ENCODE peak calls at places on chromosomes 4 and X, in seven cellular contexts. E is NCI-H1105 treated with DMSO at 0.1 percent for 48 hours; S is heart left ventricle; M is ELF-1; G is activated CD8-positive, alpha-beta memory T cell treated with anti-CD3 and anti-CD28 coated beads, Interleukin-2, amount 50 U/mL, for 4 hours; P is HFF-Myc; Z is stimulated activated CD4-positive, alpha-beta T cell treated with anti-CD3 and anti-CD28 coated beads, TNF-alpha, amount 100 ng/mL, for 48 hours. N is an unnamed sample.

GRCh38 chr4:160110891-160111290 is 1008.0 kb downstream of the RAPGEF2 start:
- DNase-seq in E (no peak), M (no peak), S (no peak), Z (no peak), P (no peak), G (no peak), N (no peak)

GRCh38 chr4:38529189-38530115 is 134.5 kb upstream of the KLF3 start:
- DNase-seq in M (no peak), E (no peak), P (no peak), G (peak; percentile 30), Z (peak; percentile 27), S (peak; percentile 41), N (no peak)

GRCh38 chr4:37758226-37758625 is 68.3 kb upstream of the PGM2 start:
- DNase-seq in P (no peak), M (no peak), S (peak; percentile 55), E (no peak), G (no peak), Z (no peak), N (no peak)

GRCh38 chrX:144379156-144379555 is 495.3 kb downstream of the UBE2NL start:
- DNase-seq in E (no peak), M (no peak), P (no peak), S (no peak), Z (no peak), G (no peak), N (no peak)

GRCh38 chr4:75907956-75908355 is 5.7 kb upstream of the PPEF2 start:
- DNase-seq in S (no peak), Z (no peak), P (no peak), M (no peak), G (no peak), E (no peak), N (no peak)

GRCh38 chr4:185928761-185929455 is 116.9 kb upstream of the SORBS2 start:
- DNase-seq in Z (no peak), E (no peak), G (no peak), M (no peak), S (no peak), P (no peak), N (no peak)

GRCh38 chr4:83011779-83012630 is 1.4 kb upstream of the LIN54 start:
- DNase-seq in E (peak; percentile 18), G (peak; percentile 18), M (peak; percentile 63), S (peak; percentile 40), Z (no peak), P (no peak), N (no peak)

GRCh38 chr4:81446634-81447033 is 25.1 kb downstream of the RASGEF1B start:
- DNase-seq in M (no peak), G (no peak), Z (no peak), E (no peak), S (no peak), P (no peak), N (no peak)

GRCh38 chrX:48458711-48459110 is 11.3 kb downstream of the SLC38A5 start:
- DNase-seq in P (no peak), G (no peak), E (no peak), Z (no peak), S (peak; percentile 45), M (no peak), N (no peak)

GRCh38 chr4:1862055-1862911 is 6.3 kb upstream of the LETM1 start:
- DNase-seq in P (no peak), E (no peak), S (no peak), Z (no peak), M (no peak), G (peak; percentile 39), N (no peak)

GRCh38 chr4:175412161-175412560 is 399.9 kb downstream of the GPM6A start:
- DNase-seq in M (no peak), P (no peak), G (no peak), E (no peak), Z (no peak), S (no peak), N (no peak)

GRCh38 chr4:99723555-99724450 is 66.2 kb upstream of the C4orf54 start:
- DNase-seq in Z (no peak), P (peak; percentile 14), S (peak; percentile 75), E (no peak), M (peak; percentile 9), G (no peak), N (no peak)

GRCh38 chr4:65943076-65943475 is 272.8 kb upstream of the EPHA5 start:
- DNase-seq in M (peak; percentile 53), P (no peak), E (peak; percentile 1), Z (no peak), G (no peak), S (no peak), N (no peak)

GRCh38 chrX:110182362-110182761 is 135.5 kb downstream of the AMMECR1 start:
- DNase-seq in M (peak; percentile 49), S (no peak), P (no peak), E (no peak), Z (no peak), G (no peak), N (no peak)

GRCh38 chr4:140351778-140352177 is 21.7 kb upstream of the SCOC start:
- DNase-seq in S (no peak), P (no peak), M (no peak), E (no peak), Z (no peak), G (no peak), N (no peak)

GRCh38 chrX:16671005-16671404 is 21.0 kb downstream of the S100G start:
- DNase-seq in M (peak; percentile 41), P (no peak), E (peak; percentile 23), Z (no peak), G (peak; percentile 17), S (no peak), N (no peak)

GRCh38 chr4:6408263-6408662 is 64.2 kb downstream of the PPP2R2C start:
- DNase-seq in G (no peak), Z (no peak), S (peak; percentile 3), P (no peak), M (peak; percentile 49), E (no peak), N (no peak)

GRCh38 chr4:147194604-147195003 is 248.9 kb upstream of the TTC29 start:
- DNase-seq in Z (no peak), M (no peak), S (no peak), G (no peak), P (no peak), E (no peak), N (no peak)

GRCh38 chr4:84179413-84179812 is 319.7 kb downstream of the NKX6-1 start:
- DNase-seq in P (no peak), M (no peak), Z (no peak), G (no peak), E (no peak), S (no peak), N (no peak)

GRCh38 chr4:123250843-123251242 is 145.8 kb upstream of the SPRY1 start:
- DNase-seq in Z (no peak), E (peak; percentile 67), S (peak; percentile 45), M (no peak), G (no peak), P (no peak), N (no peak)

GRCh38 chr4:52946811-52947210 is 84.7 kb downstream of the RASL11B start:
- DNase-seq in P (no peak), S (peak; percentile 69), G (no peak), M (no peak), Z (no peak), E (no peak), N (no peak)

GRCh38 chrX:1749499-1749898 is 134.6 kb downstream of the ASMT start:
- DNase-seq in G (no peak), Z (no peak), S (no peak), M (peak; percentile 9), E (no peak), P (no peak), N (no peak)

GRCh38 chrX:38641197-38641596 is 79.9 kb downstream of the TSPAN7 start:
- DNase-seq in S (no peak), Z (no peak), E (no peak), M (no peak), P (no peak), G (no peak), N (no peak)

GRCh38 chrX:20591246-20591645 is 324.5 kb upstream of the RPS6KA3 start:
- DNase-seq in M (no peak), G (no peak), Z (no peak), S (no peak), E (no peak), P (no peak), N (no peak)

GRCh38 chr4:169818063-169818679 is 60.4 kb upstream of the HPF1 start:
- DNase-seq in M (no peak), S (no peak), Z (no peak), G (no peak), P (no peak), E (no peak), N (no peak)

GRCh38 chr4:22483551-22483981 is 32.3 kb downstream of the ADGRA3 start:
- DNase-seq in G (no peak), M (no peak), S (no peak), E (no peak), Z (no peak), P (no peak), N (no peak)

GRCh38 chr4:169810325-169811323 is 52.9 kb upstream of the HPF1 start:
- DNase-seq in Z (no peak), P (peak; percentile 54), E (peak; percentile 61), G (no peak), S (no peak), M (peak; percentile 13), N (peak; percentile 39)

GRCh38 chr4:112130903-112131302 is 14.4 kb upstream of the FAM241A start:
- DNase-seq in Z (no peak), M (peak; percentile 26), S (no peak), E (no peak), P (no peak), G (no peak), N (no peak)

GRCh38 chrX:44042124-44042523 is 68.9 kb upstream of the NDP start:
- DNase-seq in G (no peak), E (no peak), P (no peak), M (no peak), Z (no peak), S (no peak), N (no peak)

GRCh38 chr4:122150896-122151295 is 1.2 kb upstream of the BLTP1 start:
- DNase-seq in G (no peak), Z (no peak), E (no peak), M (no peak), S (no peak), P (no peak), N (no peak)